ENCODE peak calls at places on chromosome 18, in eight cellular contexts. L is HL-60, A is left ventricle myocardium inferior, Z is heart right ventricle, O is right lobe of liver, W is tibial artery, T is gastrocnemius medialis, I is IMR-90. V is an unnamed sample.

GRCh38 chr18:45415614-45416013 is 199.7 kb upstream of the SLC14A2 start:
- DNase-seq in I (no peak), A (no peak), T (no peak), W (no peak), Z (no peak), O (no peak), L (no peak), V (no peak)

GRCh38 chr18:75125359-75126331 is 83.3 kb downstream of the PTGR3 start:
- DNase-seq in I (no peak), Z (no peak), W (peak), O (no peak), L (no peak), A (no peak), T (no peak), V (no peak)

GRCh38 chr18:79975985-79976680 is 11.7 kb downstream of the HSBP1L1 start:
- DNase-seq in T (no peak), L (no peak), A (peak), W (no peak), Z (peak), O (peak), I (no peak), V (no peak)

GRCh38 chr18:49023281-49023937 is 72.6 kb upstream of the SMAD7 start:
- DNase-seq in L (no peak), T (no peak), W (peak), Z (no peak), I (no peak), A (no peak), O (no peak), V (peak)

GRCh38 chr18:59155140-59155539 is 15.5 kb downstream of the SEC11C start:
- DNase-seq in L (no peak), O (no peak), Z (no peak), A (no peak), T (no peak), W (no peak), I (peak), V (no peak)

GRCh38 chr18:79876497-79876896 is 75.0 kb downstream of the SLC66A2 start:
- DNase-seq in W (no peak), T (no peak), Z (no peak), I (no peak), A (no peak), O (no peak), L (no peak), V (peak)

GRCh38 chr18:24321071-24321470 is 76.6 kb downstream of the OSBPL1A start:
- DNase-seq in Z (no peak), L (no peak), A (no peak), O (no peak), I (peak), W (no peak), T (no peak), V (no peak)

GRCh38 chr18:79405019-79405780 is 9.5 kb downstream of the NFATC1 start:
- DNase-seq in Z (no peak), O (no peak), T (no peak), W (no peak), I (no peak), A (peak), L (no peak), V (no peak)

GRCh38 chr18:64165906-64166305 is 17.0 kb upstream of the LINC00305 start:
- DNase-seq in W (no peak), I (no peak), O (no peak), Z (no peak), L (no peak), T (no peak), A (no peak), V (no peak)

GRCh38 chr18:49811151-49811938 is 2.0 kb downstream of the ACAA2 start:
- DNase-seq in O (no peak), I (no peak), T (no peak), Z (no peak), A (no peak), L (no peak), W (no peak), V (no peak)

GRCh38 chr18:3248062-3248669 is 565 bp downstream of the MYL12A start:
- DNase-seq in O (no peak), I (peak), W (no peak), Z (no peak), L (peak), A (peak), T (peak), V (peak)

GRCh38 chr18:3350021-3350420 is 88.1 kb downstream of the MYL12B start:
- DNase-seq in Z (no peak), O (no peak), I (no peak), L (peak), A (no peak), T (no peak), W (no peak), V (no peak)

GRCh38 chr18:1296237-1296636 is 391.6 kb downstream of the ADCYAP1 start:
- DNase-seq in W (no peak), T (no peak), Z (no peak), O (no peak), L (no peak), I (no peak), A (no peak), V (no peak)

GRCh38 chr18:36162981-36163380 is 24.3 kb upstream of the MOCOS start:
- DNase-seq in T (no peak), L (no peak), I (peak), O (no peak), W (no peak), A (no peak), Z (no peak), V (no peak)

GRCh38 chr18:30971338-30971956 is 71.1 kb downstream of the DSC3 start:
- DNase-seq in W (no peak), A (no peak), T (no peak), Z (no peak), L (no peak), O (no peak), I (peak), V (no peak)

GRCh38 chr18:59547691-59548182 is 149.5 kb downstream of the CCBE1 start:
- DNase-seq in T (no peak), I (peak), W (no peak), O (no peak), Z (no peak), L (no peak), A (no peak), V (no peak)

GRCh38 chr18:12347895-12348294 is 29.1 kb downstream of the AFG3L2 start:
- DNase-seq in Z (no peak), A (no peak), I (no peak), L (no peak), T (no peak), W (no peak), O (no peak), V (no peak)

GRCh38 chr18:32530947-32531651 is 60.4 kb upstream of the GAREM1 start:
- DNase-seq in Z (no peak), O (no peak), A (no peak), T (no peak), L (peak), W (no peak), I (peak), V (no peak)

GRCh38 chr18:12041561-12041960 is 52.1 kb upstream of the ANKRD62 start:
- DNase-seq in W (no peak), T (no peak), A (no peak), I (peak), Z (no peak), O (no peak), L (no peak), V (no peak)

GRCh38 chr18:12598181-12598921 is 59.6 kb downstream of the SPIRE1 start:
- DNase-seq in A (no peak), T (no peak), L (no peak), O (no peak), W (no peak), I (peak), Z (no peak), V (no peak)

GRCh38 chr18:68461635-68462034 is 253.3 kb downstream of the TMX3 start:
- DNase-seq in O (no peak), Z (no peak), I (no peak), L (no peak), T (no peak), W (no peak), A (no peak), V (no peak)

GRCh38 chr18:71036783-71037182 is 747.9 kb downstream of the SOCS6 start:
- DNase-seq in O (no peak), A (no peak), I (peak), Z (no peak), W (no peak), T (no peak), L (no peak), V (no peak)

GRCh38 chr18:78977627-78978271 is 1.9 kb upstream of the SALL3 start:
- DNase-seq in W (no peak), O (no peak), Z (no peak), L (no peak), A (no peak), T (no peak), I (no peak), V (no peak)

GRCh38 chr18:22335644-22336275 is 82.0 kb downstream of the CTAGE1 start:
- DNase-seq in O (no peak), I (no peak), L (no peak), T (no peak), W (no peak), Z (no peak), A (no peak), V (no peak)

GRCh38 chr18:48773821-48774220 is 176.9 kb downstream of the SMAD7 start:
- DNase-seq in A (no peak), O (no peak), L (no peak), T (no peak), W (no peak), Z (no peak), I (no peak), V (no peak)

GRCh38 chr18:13354414-13354813 is 135.9 kb downstream of the LDLRAD4 start:
- DNase-seq in O (no peak), Z (no peak), W (no peak), T (no peak), L (no peak), A (no peak), I (no peak), V (no peak)

GRCh38 chr18:26721876-26722581 is 143.5 kb downstream of the AQP4 start:
- DNase-seq in T (no peak), Z (no peak), I (no peak), O (no peak), L (no peak), W (no peak), A (no peak), V (no peak)

GRCh38 chr18:59627414-59627813 is 69.8 kb downstream of the CCBE1 start:
- DNase-seq in W (no peak), O (no peak), T (no peak), Z (no peak), A (no peak), L (no peak), I (no peak), V (no peak)

GRCh38 chr18:158128-159036 is at the start of gene USP14:
- DNase-seq in L (peak), T (peak), I (peak), A (peak), Z (peak), W (peak), O (peak), V (peak)

GRCh38 chr18:33593261-33593660 is 15.2 kb downstream of the ASXL3 start:
- DNase-seq in I (no peak), L (no peak), Z (no peak), O (no peak), W (no peak), T (no peak), A (no peak), V (no peak)

DNA sequence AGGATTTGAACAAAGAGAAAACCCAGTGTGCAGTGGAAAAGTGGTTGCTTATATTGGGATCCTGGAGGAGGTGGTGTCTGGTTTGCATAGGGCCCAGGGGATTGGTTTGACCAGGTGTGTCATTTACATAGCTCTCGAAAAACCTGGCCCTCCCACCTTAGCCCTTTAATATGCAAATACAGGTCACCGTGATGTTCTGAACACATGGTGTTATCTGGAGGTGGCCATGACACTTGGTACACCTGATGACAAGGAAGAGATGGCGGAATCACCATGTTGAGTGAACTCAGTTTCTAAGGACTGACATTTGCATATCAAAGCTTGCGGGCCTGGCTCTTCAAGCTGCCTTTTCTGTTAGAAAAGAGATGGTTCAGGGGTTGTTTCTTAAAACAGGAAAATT is 2.3 kb upstream of the NAPG start:
- DNase-seq in W (no peak), T (no peak), I (no peak), L (no peak), Z (no peak), O (no peak), A (no peak), V (no peak)
- TF ChIP-seq CTCF in W (no peak), T (no peak), I (no peak), L (no peak), Z (no peak), O (no peak), A (no peak), V (no peak)

GRCh38 chr18:51361130-51361860 is 163.8 kb upstream of the MEX3C start:
- DNase-seq in L (peak), I (no peak), T (peak), A (no peak), Z (no peak), W (no peak), O (no peak), V (no peak)
- H3K27ac ChIP-seq in L (no peak), I (no peak), T (peak), A (peak), Z (peak), W (no peak), O (no peak), V (no peak)

DNA sequence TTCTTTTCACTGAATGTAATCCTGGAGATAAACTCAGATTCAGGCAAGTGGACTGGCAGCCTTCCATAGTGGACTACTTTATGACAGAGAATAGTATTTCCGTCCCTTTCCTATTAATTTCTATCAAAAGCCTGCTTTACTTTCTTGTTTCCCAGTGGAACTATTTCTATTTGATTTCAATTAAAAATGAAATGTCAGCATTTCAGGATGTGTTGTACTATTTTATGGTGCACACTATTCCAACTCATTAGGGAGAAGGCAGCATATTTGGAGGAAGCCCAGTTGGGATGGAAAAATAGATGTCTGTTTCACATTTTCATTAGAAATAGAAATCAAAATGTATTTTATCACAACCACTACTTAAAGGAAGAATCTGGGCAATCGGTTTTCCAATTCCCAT is 37.9 kb upstream of the TCF4 start:
- DNase-seq in I (no peak), T (no peak), L (no peak), A (no peak), W (no peak), O (no peak), Z (no peak), V (no peak)
- H3K4me3 ChIP-seq in I (no peak), T (no peak), L (no peak), A (no peak), W (no peak), O (no peak), Z (no peak), V (no peak)

DNA sequence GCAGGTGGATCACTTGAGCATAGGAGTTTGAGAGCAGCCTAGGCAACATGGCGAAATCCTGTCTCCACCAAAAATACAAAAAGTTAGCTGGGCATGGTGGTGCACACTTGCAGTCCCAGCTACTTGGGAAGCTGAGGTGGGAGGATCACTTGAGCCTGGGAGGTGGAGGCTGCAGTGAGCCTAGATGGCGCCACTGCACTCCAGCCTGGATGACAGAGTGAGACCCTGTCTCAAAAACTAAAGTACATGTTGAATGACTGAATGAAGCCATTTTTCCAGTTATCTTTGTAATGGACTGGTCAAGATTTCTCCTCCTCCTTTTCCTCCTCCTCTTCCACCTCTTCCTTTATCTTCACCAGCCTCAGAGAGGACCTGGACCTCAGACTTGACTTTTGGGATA is 272.0 kb downstream of the SMAD2 start:
- DNase-seq in T (no peak), O (no peak), L (no peak), W (no peak), Z (no peak), A (no peak), I (no peak), V (no peak)
- TF ChIP-seq CTCF in T (no peak), O (no peak), L (no peak), W (no peak), Z (no peak), A (no peak), I (no peak), V (no peak)

GRCh38 chr18:62518460-62519375 is 4.1 kb upstream of the ZCCHC2 start:
- DNase-seq in I (no peak), L (no peak), O (no peak), T (no peak), W (no peak), Z (no peak), A (no peak), V (no peak)
- H3K27ac ChIP-seq in I (no peak), L (no peak), O (no peak), T (no peak), W (no peak), Z (no peak), A (no peak), V (no peak)

GRCh38 chr18:76801567-76802505 is 20.5 kb upstream of the ZNF236 start:
- DNase-seq in O (peak), T (peak), L (peak), I (peak), Z (peak), W (peak), A (peak), V (no peak)

GRCh38 chr18:76803814-76804213 is 18.5 kb upstream of the ZNF236 start:
- DNase-seq in A (peak), L (peak), W (peak), T (peak), I (peak), O (peak), Z (peak), V (no peak)

GRCh38 chr18:76805221-76805620 is 17.1 kb upstream of the ZNF236 start:
- DNase-seq in Z (no peak), T (no peak), I (peak), O (no peak), A (no peak), L (no peak), W (no peak), V (no peak)

GRCh38 chr18:76806301-76806700 is 16.1 kb upstream of the ZNF236 start:
- DNase-seq in O (no peak), A (no peak), W (no peak), I (no peak), T (no peak), L (no peak), Z (no peak), V (no peak)

GRCh38 chr18:76803413-76803812 is 18.9 kb upstream of the ZNF236 start:
- DNase-seq in W (no peak), A (no peak), Z (no peak), L (no peak), T (no peak), I (no peak), O (no peak), V (no peak)
- H3K4me3 ChIP-seq in W (no peak), A (no peak), Z (no peak), L (no peak), T (peak), I (no peak), O (no peak), V (peak)

GRCh38 chr18:28359177-28359576 is 182.2 kb upstream of the CDH2 start:
- DNase-seq in I (no peak), W (no peak), L (no peak), A (no peak), O (no peak), Z (no peak), T (no peak), V (no peak)

DNA sequence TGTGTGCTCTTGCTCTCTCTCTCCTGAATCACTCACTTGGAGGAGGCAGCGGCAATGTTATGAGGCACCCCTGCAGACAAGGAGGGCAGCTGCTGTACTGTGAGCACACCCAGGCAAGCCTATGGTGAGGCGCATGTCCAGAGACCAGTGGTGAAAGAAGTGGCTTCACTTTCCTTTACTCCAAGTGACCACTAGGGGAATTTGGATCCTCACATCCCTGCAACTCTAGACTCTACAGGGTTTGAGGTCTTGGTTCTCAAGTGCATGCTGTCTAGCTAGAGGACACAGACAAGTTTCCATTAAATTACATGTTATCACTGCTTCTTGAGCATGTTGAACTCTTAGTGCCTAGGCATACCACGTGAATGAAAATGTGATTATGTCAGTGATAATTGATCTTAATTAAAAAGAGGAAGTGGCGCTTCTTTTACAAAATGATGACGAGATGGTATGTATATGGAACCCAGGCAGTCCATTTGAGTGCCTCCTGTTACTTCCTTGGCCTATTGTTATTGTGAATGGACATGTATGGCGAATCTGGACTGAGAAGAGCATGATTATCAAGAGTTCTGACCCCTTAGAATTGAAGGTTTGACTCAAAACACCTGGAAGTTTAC is 181.0 kb upstream of the CDH2 start:
- DNase-seq in L (no peak), A (no peak), O (no peak), I (no peak), W (no peak), Z (no peak), T (no peak), V (no peak)
- TF ChIP-seq CTCF in L (no peak), A (peak), O (no peak), I (no peak), W (no peak), Z (no peak), T (no peak), V (no peak)

GRCh38 chr18:28175047-28175929 is 1.6 kb downstream of the CDH2 start:
- DNase-seq in A (peak), T (no peak), O (peak), Z (peak), W (no peak), I (peak), L (no peak), V (no peak)
- H3K27ac ChIP-seq in A (peak), T (no peak), O (peak), Z (peak), W (no peak), I (no peak), L (no peak), V (peak)

GRCh38 chr18:57434177-57434535 is 1.0 kb upstream of the ONECUT2 start:
- DNase-seq in I (no peak), O (peak), T (no peak), L (no peak), A (no peak), Z (no peak), W (no peak), V (no peak)
- H3K4me3 ChIP-seq in I (no peak), O (peak), T (peak), L (no peak), A (peak), Z (no peak), W (no peak), V (peak)

V was measured in dorsolateral prefrontal cortex.